ENCODE peak calls at places on chromosomes 2 and 18, in ten cellular contexts. J, K, L, G, R, I, H, N, E and D are unnamed samples.

GRCh38 chr2:48601349-48601748 is 16.3 kb upstream of the GTF2A1L start:
- DNase-seq in G (no peak), I (no peak), R (no peak), E (no peak), H (peak), K (no peak), L (no peak), N (peak), J (no peak), D (no peak)

GRCh38 chr18:72544092-72544886 is at the start of gene CBLN2:
- DNase-seq in E (peak), I (peak), K (peak), H (peak), L (peak), N (peak), J (no peak), G (no peak), R (peak), D (no peak)

GRCh38 chr2:238061310-238062202 is 755 bp downstream of the SCLY start:
- DNase-seq in E (peak), K (peak), N (peak), J (no peak), H (no peak), R (peak), G (peak), L (no peak), I (peak), D (peak)

GRCh38 chr18:23077493-23078256 is 57.6 kb upstream of the CABLES1 start:
- DNase-seq in L (no peak), E (no peak), G (peak), K (peak), I (no peak), N (no peak), R (peak), J (no peak), H (no peak), D (no peak)

GRCh38 chr18:38526922-38527321 is 961.3 kb upstream of the CELF4 start:
- DNase-seq in I (no peak), J (no peak), N (no peak), R (no peak), H (no peak), K (no peak), E (no peak), G (no peak), L (no peak), D (no peak)

GRCh38 chr2:138713069-138713496 is 67.1 kb downstream of the NXPH2 start:
- DNase-seq in L (no peak), G (no peak), H (no peak), N (no peak), E (no peak), K (no peak), R (no peak), I (no peak), J (no peak), D (no peak)

GRCh38 chr18:67354091-67354490 is 162.4 kb downstream of the DSEL start:
- DNase-seq in G (no peak), H (no peak), I (no peak), R (no peak), J (no peak), K (no peak), E (no peak), N (no peak), L (no peak), D (no peak)

GRCh38 chr18:71134122-71134521 is 845.3 kb downstream of the SOCS6 start:
- DNase-seq in L (no peak), I (no peak), E (no peak), H (no peak), K (no peak), G (no peak), N (no peak), R (no peak), J (no peak), D (no peak)

GRCh38 chr2:217899231-217900009 is 103.4 kb downstream of the TNS1 start:
- DNase-seq in J (no peak), N (peak), G (peak), I (peak), R (peak), E (peak), H (peak), K (peak), L (no peak), D (peak)

GRCh38 chr18:9902832-9903231 is 11.0 kb upstream of the VAPA start:
- DNase-seq in L (peak), G (no peak), J (no peak), E (no peak), N (no peak), R (no peak), I (no peak), K (no peak), H (peak), D (no peak)

GRCh38 chr2:98796775-98797544 is 66.0 kb upstream of the MGAT4A start:
- DNase-seq in H (no peak), L (peak), K (no peak), N (no peak), E (no peak), J (no peak), G (no peak), R (no peak), I (no peak), D (no peak)

GRCh38 chr2:236063994-236064393 is 104.2 kb downstream of the GBX2 start:
- DNase-seq in H (no peak), E (no peak), L (no peak), G (no peak), I (no peak), R (no peak), N (no peak), J (no peak), K (no peak), D (no peak)

GRCh38 chr2:64852771-64853241 is 136.4 kb upstream of the SLC1A4 start:
- DNase-seq in J (no peak), K (no peak), I (no peak), E (no peak), N (no peak), G (no peak), H (no peak), L (no peak), R (no peak), D (no peak)

GRCh38 chr2:82342351-82342750 is 2037.8 kb upstream of the LRRTM1 start:
- DNase-seq in J (no peak), H (no peak), G (no peak), L (no peak), R (no peak), N (no peak), K (no peak), E (no peak), I (no peak), D (no peak)

GRCh38 chr18:35456181-35456850 is 41.4 kb downstream of the INO80C start:
- DNase-seq in H (no peak), L (no peak), I (no peak), K (no peak), R (no peak), G (no peak), J (no peak), E (peak), N (no peak), D (no peak)

GRCh38 chr2:234564719-234565118 is 67.8 kb upstream of the ARL4C start:
- DNase-seq in L (no peak), N (no peak), J (no peak), R (no peak), I (no peak), K (no peak), H (no peak), E (no peak), G (no peak), D (no peak)

GRCh38 chr2:218010116-218010837 is 7.5 kb upstream of the TNS1 start:
- DNase-seq in L (peak), E (peak), R (peak), H (peak), K (peak), N (peak), I (peak), J (no peak), G (no peak), D (peak)

GRCh38 chr2:169977510-169977909 is 150.3 kb downstream of the UBR3 start:
- DNase-seq in I (no peak), R (no peak), L (no peak), G (no peak), K (no peak), J (no peak), N (no peak), H (no peak), E (no peak), D (no peak)

GRCh38 chr18:22018366-22018765 is 151.0 kb upstream of the GATA6 start:
- DNase-seq in E (no peak), H (no peak), J (no peak), G (no peak), I (no peak), K (no peak), N (no peak), L (no peak), R (no peak), D (no peak)

GRCh38 chr2:9408641-9409151 is 14.6 kb downstream of the ITGB1BP1 start:
- DNase-seq in I (no peak), H (no peak), R (no peak), G (peak), K (peak), N (no peak), E (no peak), J (no peak), L (no peak), D (no peak)

GRCh38 chr18:23307567-23308295 is 145.4 kb upstream of the RIOK3 start:
- DNase-seq in L (peak), E (peak), G (no peak), K (no peak), J (no peak), R (no peak), H (no peak), N (no peak), I (peak), D (no peak)

GRCh38 chr18:79965119-79965902 is 868 bp downstream of the HSBP1L1 start:
- DNase-seq in J (no peak), H (no peak), N (no peak), R (peak), I (no peak), K (no peak), L (peak), E (peak), G (peak), D (peak)

GRCh38 chr18:79963658-79964329 is 649 bp upstream of the HSBP1L1 start:
- DNase-seq in K (no peak), E (no peak), H (no peak), N (no peak), J (no peak), G (no peak), R (no peak), L (no peak), I (no peak), D (no peak)

GRCh38 chr18:79962311-79962710 is 2.1 kb upstream of the HSBP1L1 start:
- DNase-seq in J (no peak), N (no peak), R (no peak), K (no peak), I (no peak), H (no peak), E (no peak), L (no peak), G (peak), D (peak)

GRCh38 chr18:79962835-79963657 is 1.4 kb upstream of the HSBP1L1 start:
- DNase-seq in G (no peak), I (no peak), J (no peak), N (no peak), E (no peak), L (no peak), R (no peak), K (no peak), H (no peak), D (peak)

DNA sequence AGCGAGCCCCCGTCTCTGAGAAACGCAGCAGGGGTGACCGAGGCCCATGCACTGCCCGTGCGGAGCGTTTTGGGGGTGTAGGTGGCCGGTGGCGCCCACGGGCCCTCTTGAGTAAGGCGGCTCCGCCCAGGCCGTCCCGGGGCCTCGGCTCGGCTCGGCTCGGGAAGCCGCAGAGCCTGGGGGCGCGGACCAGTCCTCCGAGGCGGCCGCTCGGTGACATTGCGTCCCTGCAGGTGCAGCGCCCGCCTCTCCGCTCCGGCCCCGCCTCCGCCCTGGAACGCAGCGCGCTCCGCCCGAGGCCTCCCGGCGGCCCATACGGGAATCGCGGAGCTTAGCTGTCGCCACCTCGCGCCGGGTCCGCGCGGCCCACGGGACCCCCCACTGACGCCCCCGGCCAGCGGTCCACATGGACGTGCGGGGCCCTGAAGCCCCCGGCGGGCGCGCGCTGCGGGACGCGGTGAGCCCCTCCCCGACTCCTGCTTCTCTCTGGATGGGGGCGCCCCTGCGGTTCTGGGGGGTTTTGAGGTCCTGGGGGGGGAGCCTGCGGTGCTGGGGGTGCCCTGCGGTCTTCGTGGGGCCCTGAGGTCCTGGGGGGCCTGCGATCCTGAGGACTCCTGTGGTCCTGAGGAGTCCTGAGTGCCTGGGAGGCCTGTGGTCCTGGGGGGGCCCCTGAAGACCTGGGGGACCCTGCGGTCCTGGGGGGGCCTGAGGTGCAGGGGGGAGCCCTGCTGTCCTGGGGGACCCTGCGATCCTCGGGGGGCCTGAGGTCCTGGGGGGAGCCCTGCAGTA is at the start of gene HSBP1L1:
- DNase-seq in N (no peak), L (peak), E (peak), G (peak), H (peak), I (no peak), K (peak), J (no peak), R (peak), D (peak)
- TF ChIP-seq POLR2A in N (no peak), L (no peak), E (peak), G (no peak), H (no peak), I (no peak), K (peak), J (no peak), R (peak), D (no peak)

GRCh38 chr2:103526757-103527156 is 764.9 kb downstream of the TMEM182 start:
- DNase-seq in H (no peak), E (no peak), L (peak), N (no peak), J (no peak), G (no peak), I (no peak), K (no peak), R (no peak), D (no peak)

GRCh38 chr2:103525757-103526156 is 763.9 kb downstream of the TMEM182 start:
- DNase-seq in E (no peak), G (no peak), R (no peak), I (no peak), K (no peak), J (no peak), L (no peak), H (no peak), N (peak), D (no peak)

DNA sequence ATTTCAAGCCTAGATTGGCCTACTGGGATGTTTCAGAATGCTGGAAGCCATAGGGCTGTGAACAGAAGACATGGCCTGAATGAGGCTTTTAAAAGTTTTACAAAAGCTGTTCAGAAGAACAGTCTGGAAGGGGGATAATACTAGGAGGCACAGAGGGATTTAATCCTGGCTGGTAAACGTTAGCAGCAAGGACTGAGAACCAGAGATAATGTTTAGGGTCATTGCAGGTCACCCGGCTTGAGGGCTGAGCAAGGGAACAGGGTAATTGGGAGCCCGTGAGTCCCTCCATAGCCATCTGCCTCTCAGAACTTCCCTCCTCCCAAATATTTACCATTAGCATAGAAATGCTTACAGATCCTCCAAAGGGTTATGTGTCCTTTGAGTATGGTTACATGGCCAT is 765.4 kb downstream of the TMEM182 start:
- DNase-seq in H (no peak), G (no peak), J (no peak), N (peak), K (no peak), I (no peak), R (no peak), L (no peak), E (no peak), D (no peak)
- TF ChIP-seq POLR2A in H (no peak), G (no peak), J (no peak), N (no peak), K (no peak), I (no peak), R (no peak), L (no peak), E (no peak), D (no peak)

DNA sequence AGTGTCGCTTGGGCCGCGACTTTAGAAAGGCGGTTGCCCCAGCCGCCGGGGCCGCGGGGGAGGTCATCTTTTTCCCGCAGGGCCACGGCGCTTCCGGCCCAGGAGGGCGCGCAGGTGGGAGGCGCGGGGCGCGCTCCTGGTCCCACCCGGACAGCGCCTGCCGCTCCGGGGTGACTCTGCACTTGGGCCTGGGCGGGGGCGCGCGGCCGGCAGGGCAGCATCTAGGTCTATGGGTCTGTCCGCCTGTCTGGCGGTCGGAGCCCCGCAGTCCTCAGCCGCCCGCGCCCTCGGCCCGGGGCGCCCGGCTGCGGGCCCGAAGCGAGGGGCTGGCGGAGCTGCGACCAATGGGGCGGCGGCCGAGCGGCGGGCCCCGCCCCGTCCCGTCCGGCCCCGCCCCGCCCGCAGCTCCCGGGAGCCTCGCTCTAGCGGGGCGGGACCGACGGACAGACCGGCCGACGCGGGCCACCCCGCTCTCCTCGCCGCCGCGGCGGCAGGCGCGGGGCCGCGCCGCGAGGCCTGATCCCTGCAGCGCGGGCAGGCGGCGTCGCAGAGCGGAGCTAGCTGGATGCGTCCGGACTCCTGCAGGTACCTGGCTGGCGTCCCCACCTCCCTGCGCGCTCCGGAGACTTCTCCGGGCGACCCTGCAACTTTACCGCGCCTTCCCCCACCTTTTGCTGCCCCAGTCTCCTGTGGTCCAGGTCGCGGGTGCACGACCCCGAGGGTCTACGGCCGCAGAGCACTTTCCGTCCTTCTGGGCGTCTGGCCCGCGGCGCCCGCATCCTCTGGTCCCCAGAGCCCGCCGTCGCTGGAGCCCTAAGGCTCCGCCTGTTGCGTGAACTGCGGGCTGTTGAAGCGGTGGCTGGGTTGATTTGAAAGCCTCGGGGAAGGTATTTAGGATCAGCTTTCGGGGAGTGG is at the start of gene KCNS3:
- DNase-seq in I (peak), R (peak), L (peak), E (peak), N (peak), J (no peak), H (peak), G (peak), K (peak), D (peak)
- TF ChIP-seq POLR2A in I (no peak), R (peak), L (no peak), E (peak), N (no peak), J (no peak), H (no peak), G (no peak), K (peak), D (no peak)

DNA sequence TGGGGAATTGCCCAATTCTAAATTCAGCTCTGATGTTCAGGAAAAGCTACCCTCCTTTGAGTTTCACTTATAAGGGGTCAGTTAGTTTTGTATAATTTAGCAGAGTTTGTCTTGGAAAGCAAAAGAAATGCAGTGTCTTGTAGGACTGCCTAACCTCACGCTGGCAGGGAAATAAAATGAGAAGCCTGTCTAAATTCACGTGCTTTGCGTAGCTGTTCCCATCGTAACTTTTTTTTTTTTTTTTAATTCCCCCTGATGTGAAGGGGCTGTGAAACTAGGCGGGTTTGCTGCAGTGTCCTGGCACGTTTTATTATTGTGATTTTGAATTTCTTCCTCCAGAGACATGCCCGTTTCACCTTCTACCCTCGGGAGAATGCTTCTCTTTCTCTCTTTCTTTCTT is 2.1 kb downstream of the MEIS1 start:
- DNase-seq in L (no peak), G (no peak), E (no peak), N (no peak), R (no peak), I (no peak), H (no peak), J (no peak), K (no peak), D (no peak)
- TF ChIP-seq POLR2A in L (no peak), G (no peak), E (no peak), N (no peak), R (no peak), I (no peak), H (no peak), J (no peak), K (no peak), D (no peak)

DNA sequence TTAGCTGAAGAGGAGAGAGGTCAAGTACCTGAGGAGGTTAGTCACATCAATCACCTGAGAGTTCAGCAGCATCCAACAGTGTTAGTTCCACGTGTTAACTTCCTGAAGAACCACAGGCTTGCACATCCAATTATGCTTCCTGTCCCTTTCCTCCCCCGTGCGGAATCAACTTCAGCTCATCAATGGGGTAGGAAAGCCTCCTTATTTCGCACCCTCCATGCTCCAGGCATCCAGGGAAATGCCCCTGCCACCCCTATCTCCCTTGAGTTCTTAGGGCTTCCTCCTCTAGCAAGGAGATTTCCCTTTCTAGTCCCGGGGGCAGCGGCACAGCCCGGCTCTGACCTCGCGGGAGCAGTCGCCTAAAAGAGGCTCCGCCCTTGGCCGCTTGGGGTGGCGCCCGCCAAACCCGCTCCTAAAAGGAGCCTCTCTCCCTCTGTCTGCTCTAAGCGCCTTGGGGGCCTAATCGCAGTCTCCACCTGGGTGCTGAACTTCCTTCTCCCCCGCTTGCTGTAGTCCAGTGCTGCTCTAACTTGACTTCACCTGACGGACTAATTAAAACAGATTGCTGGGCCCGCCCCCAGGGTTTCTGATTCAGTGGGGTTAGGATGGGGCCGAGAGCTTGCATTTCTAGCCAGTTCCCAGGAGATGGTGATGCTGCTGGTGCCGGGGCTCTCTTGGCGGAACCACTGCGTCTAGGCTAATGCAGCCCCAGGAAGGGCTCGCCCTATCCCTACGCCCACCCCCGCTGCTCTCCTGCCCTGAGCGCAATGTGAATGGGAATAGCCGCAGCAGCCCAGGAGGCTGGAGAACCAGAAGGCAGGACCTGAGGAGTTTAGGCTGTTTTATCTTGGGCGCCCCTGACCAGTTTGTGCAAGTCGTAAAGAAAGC is 3.4 kb upstream of the TET3 start:
- DNase-seq in E (no peak), J (no peak), G (no peak), N (peak), K (no peak), H (peak), I (no peak), L (peak), R (peak), D (peak)
- TF ChIP-seq POLR2A in E (no peak), J (no peak), G (no peak), N (peak), K (no peak), H (no peak), I (no peak), L (no peak), R (peak), D (no peak)